ENCODE peak calls at places on chromosomes 7 and 10, in eight cellular contexts. L is GM23338, I is HepG2, K is K562, Q is SK-N-SH, X is HCT116, N is GM12878, S is HL-60. R is an unnamed sample. For H3K27me3, the result is how much of the 10 kb centered on the place peaks cover.

GRCh38 chr7:74023037-74023436 is 4.9 kb upstream of the ELN start:
- DNase-seq in I (peak), X (no peak), L (peak), S (no peak), K (peak), Q (peak), N (no peak), R (no peak)

GRCh38 chr7:4683043-4683883 is 1.2 kb downstream of the FOXK1 start:
- DNase-seq in X (no peak), I (no peak), Q (peak), S (no peak), K (peak), N (no peak), L (no peak), R (no peak)

GRCh38 chr10:109956454-109957091 is 33.3 kb upstream of the XPNPEP1 start:
- DNase-seq in X (peak), K (peak), L (peak), S (peak), Q (peak), N (no peak), I (peak), R (no peak)

GRCh38 chr7:138618933-138619332 is 82.2 kb downstream of the SVOPL start:
- DNase-seq in I (no peak), K (no peak), S (no peak), L (no peak), X (no peak), N (no peak), Q (no peak), R (no peak)

GRCh38 chr7:132878228-132878919 is 203.5 kb downstream of the CHCHD3 start:
- DNase-seq in L (no peak), Q (no peak), N (no peak), X (no peak), S (no peak), K (no peak), I (no peak), R (no peak)

GRCh38 chr7:123112833-123113232 is 86.9 kb downstream of the SLC13A1 start:
- DNase-seq in L (no peak), S (no peak), I (no peak), K (no peak), N (no peak), X (no peak), Q (no peak), R (no peak)

GRCh38 chr7:84529480-84530205 is 335.1 kb upstream of the SEMA3A start:
- DNase-seq in K (no peak), L (no peak), N (no peak), I (no peak), S (no peak), Q (peak), X (peak), R (peak)

GRCh38 chr7:140623995-140624902 is 16.4 kb downstream of the DENND2A start:
- DNase-seq in N (no peak), K (no peak), S (no peak), I (no peak), Q (no peak), X (no peak), L (peak), R (no peak)

GRCh38 chr10:102122450-102122849 is 2.3 kb upstream of the LDB1 start:
- DNase-seq in S (no peak), Q (no peak), K (no peak), N (no peak), X (no peak), I (no peak), L (no peak), R (no peak)

GRCh38 chr10:102120987-102121738 is 995 bp upstream of the LDB1 start:
- DNase-seq in I (no peak), Q (peak), K (no peak), L (peak), S (no peak), N (no peak), X (no peak), R (no peak)

GRCh38 chr10:102120142-102120986 is at the start of gene LDB1:
- DNase-seq in S (peak), L (peak), I (peak), K (peak), X (peak), N (no peak), Q (peak), R (no peak)

GRCh38 chr10:102123223-102123622 is 3.1 kb upstream of the LDB1 start:
- DNase-seq in N (no peak), Q (no peak), K (no peak), I (no peak), S (no peak), X (no peak), L (no peak), R (no peak)

DNA sequence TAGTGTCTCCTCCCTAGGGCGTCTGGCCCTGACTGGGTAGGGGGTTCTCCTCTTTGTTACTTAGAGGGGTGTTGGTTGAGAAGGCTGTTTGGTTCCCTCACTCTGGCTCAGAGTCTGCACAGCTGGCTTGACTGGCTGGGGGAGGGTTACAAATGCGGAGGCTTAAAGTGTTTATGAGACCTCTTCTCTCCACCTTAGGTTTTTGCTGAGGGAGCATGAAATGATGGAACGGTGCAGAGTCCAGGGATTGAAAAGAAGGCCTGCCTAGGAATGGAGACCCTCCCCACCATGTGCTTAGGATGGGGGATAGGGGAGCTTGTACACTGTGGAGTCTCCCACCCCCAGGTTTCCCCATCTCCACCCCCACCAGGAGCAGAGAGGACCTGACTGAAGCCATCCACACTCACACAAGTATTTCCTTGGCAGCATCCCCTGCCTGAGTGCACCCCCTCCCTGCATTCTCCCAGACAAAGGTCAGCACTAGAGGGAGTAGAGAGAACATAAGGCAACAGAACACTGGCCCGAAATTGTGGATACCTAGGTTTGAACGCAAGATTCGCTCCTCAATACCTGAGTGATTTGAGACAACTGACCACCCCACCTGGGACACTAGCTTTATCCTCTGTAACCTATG is 1.7 kb upstream of the LDB1 start:
- DNase-seq in S (no peak), X (no peak), L (peak), K (no peak), N (no peak), I (no peak), Q (peak), R (no peak)
- TF ChIP-seq CTCF in S (no peak), X (no peak), L (peak), K (peak), N (no peak), I (peak), Q (peak), R (no peak)

GRCh38 chr7:24521917-24522583 is 51.2 kb upstream of the PALS2 start:
- DNase-seq in N (no peak), L (peak), Q (no peak), X (no peak), I (no peak), S (no peak), K (no peak), R (no peak)
- TF ChIP-seq REST in N (no peak), L (no peak), Q (no peak), X (no peak), I (no peak), S (no peak), K (no peak), R (no peak)

DNA sequence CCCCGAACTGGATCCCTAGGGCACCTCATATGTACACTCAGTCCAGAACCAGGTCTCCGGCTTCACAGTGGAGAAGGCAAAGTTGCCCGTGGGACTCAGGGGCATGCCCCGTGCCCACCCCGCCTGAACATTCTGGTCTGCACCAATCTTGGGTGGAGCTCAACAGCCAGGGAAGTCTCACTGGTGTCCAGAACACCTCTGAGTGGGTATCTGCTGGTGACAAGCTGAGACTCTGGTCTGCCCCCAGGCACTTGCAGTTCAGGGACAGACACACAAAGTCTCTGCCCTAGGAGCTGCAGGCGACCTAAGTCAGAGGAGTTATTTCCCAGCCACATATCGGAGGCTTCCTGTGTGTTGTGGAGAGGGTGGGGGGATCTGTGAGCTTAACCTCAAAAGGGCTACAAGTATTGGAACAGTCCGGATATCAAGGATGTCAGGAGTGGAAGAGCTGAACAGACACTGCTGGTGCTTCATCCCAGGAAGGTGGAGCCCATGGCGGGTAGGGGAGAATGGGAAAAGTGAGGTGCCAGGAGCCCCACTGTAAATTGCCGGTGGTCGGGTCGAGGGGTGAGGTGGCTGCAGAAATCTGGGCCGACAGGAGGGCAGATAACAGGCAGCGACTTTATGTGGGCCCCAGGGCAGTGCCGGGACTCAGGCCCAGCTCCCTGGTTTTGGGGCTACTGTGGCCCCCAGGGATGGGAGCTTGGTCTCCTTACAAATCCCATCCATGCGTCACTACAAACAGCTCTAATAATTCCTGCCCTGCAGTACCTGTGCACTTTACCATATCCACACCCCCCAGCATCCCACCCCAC is 8.6 kb upstream of the TLX1 start:
- DNase-seq in K (no peak), Q (peak), N (no peak), X (no peak), S (no peak), L (no peak), I (no peak), R (no peak)
- H3K27me3 ChIP-seq in K (half or more), Q (half or more), N (under half), X (under half), S (half or more), L (half or more), I (under half), R (under half)

GRCh38 chr7:25820432-25821040 is 331.5 kb upstream of the NFE2L3 start:
- DNase-seq in S (no peak), X (peak), Q (peak), L (peak), I (no peak), K (peak), N (no peak), R (no peak)
- TF ChIP-seq CTCF in S (peak), X (peak), Q (peak), L (peak), I (no peak), K (peak), N (peak), R (peak)

DNA sequence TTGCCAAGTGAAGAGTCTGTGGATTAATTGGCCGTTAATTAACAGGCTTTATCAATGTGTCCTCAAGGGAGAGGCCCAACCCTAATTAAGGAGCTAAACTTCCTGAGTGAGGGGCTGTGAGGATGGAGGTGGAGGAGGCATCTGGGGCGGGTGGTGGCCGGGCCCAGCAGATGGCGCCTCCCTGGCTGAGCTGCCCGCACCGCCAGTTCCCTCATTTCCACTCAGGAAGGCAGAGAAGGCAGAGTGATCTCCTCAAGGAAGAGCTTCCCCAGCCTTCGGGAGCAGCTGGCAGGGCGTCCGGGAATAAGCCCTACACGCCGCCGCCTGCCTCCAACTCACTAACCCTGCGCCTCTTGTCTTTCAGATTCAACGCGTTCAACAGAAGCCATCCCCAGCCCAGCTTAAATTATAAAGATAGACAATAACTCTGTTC is 112.2 kb downstream of the CYTH3 start:
- DNase-seq in I (no peak), N (no peak), Q (peak), X (no peak), S (no peak), K (no peak), L (peak), R (no peak)
- TF ChIP-seq REST in I (no peak), N (no peak), Q (no peak), X (no peak), S (no peak), K (no peak), L (no peak), R (no peak)